ENCODE peak calls at places on chromosomes 11 and 22, in eight cellular contexts. D is neural progenitor cell, I is heart right ventricle, W is kidney epithelial cell, R is psoas muscle, T is AG09319, C is lung, H is stomach. V is an unnamed sample.

GRCh38 chr11:12159351-12160099 is 49.1 kb downstream of the MICAL2 start:
- DNase-seq in H (no peak), R (no peak), D (no peak), I (no peak), W (no peak), T (no peak), C (no peak), V (no peak)

GRCh38 chr22:24553597-24554315 is 1.2 kb downstream of the GUCD1 start:
- DNase-seq in D (peak), I (peak), H (peak), R (peak), T (no peak), C (no peak), W (no peak), V (no peak)

GRCh38 chr11:44243633-44244343 is 66.2 kb downstream of the ALX4 start:
- DNase-seq in H (no peak), C (no peak), D (peak), I (no peak), R (no peak), W (peak), T (no peak), V (no peak)

GRCh38 chr11:45457649-45458048 is 171.5 kb upstream of the SYT13 start:
- DNase-seq in C (no peak), T (peak), H (no peak), I (no peak), R (no peak), D (no peak), W (no peak), V (no peak)

GRCh38 chr22:33579448-33580093 is 340.7 kb downstream of the LARGE1 start:
- DNase-seq in W (no peak), H (peak), C (peak), D (peak), R (peak), T (peak), I (peak), V (no peak)

GRCh38 chr11:130037881-130038601 is 31.7 kb upstream of the APLP2 start:
- DNase-seq in R (no peak), C (no peak), W (no peak), H (no peak), T (no peak), I (no peak), D (peak), V (no peak)

GRCh38 chr11:44632466-44633123 is 67.1 kb downstream of the CD82 start:
- DNase-seq in I (peak), T (no peak), H (peak), D (peak), C (peak), R (no peak), W (no peak), V (no peak)

GRCh38 chr11:1728931-1729691 is 21.3 kb downstream of the IFITM10 start:
- DNase-seq in R (no peak), T (no peak), D (no peak), H (no peak), W (no peak), C (no peak), I (no peak), V (no peak)

GRCh38 chr11:75667268-75667830 is 1.5 kb downstream of the MAP6 start:
- DNase-seq in C (peak), H (peak), D (peak), W (no peak), I (peak), R (no peak), T (no peak), V (no peak)

GRCh38 chr11:117781650-117782049 is 15.4 kb downstream of the DSCAML1 start:
- DNase-seq in C (no peak), H (no peak), I (no peak), T (no peak), W (no peak), D (no peak), R (no peak), V (no peak)

GRCh38 chr11:22792497-22792896 is 37.1 kb downstream of the SVIP start:
- DNase-seq in W (peak), R (no peak), H (no peak), I (no peak), C (no peak), D (no peak), T (no peak), V (no peak)

GRCh38 chr11:112784323-112785073 is 176.7 kb upstream of the NCAM1 start:
- DNase-seq in D (peak), R (peak), W (peak), H (no peak), C (no peak), I (peak), T (peak), V (no peak)

GRCh38 chr11:16280256-16280682 is 76.1 kb downstream of the SOX6 start:
- DNase-seq in C (no peak), R (peak), T (no peak), I (peak), H (peak), W (no peak), D (no peak), V (no peak)

GRCh38 chr11:66494935-66495334 is 14.7 kb downstream of the DPP3 start:
- DNase-seq in W (no peak), T (no peak), C (no peak), D (peak), R (no peak), H (no peak), I (no peak), V (no peak)

GRCh38 chr11:2690596-2691354 is 9.0 kb downstream of the KCNQ1OT1 start:
- DNase-seq in I (no peak), H (no peak), T (no peak), C (no peak), D (no peak), W (no peak), R (peak), V (no peak)

GRCh38 chr11:91104237-91104636 is 881.4 kb upstream of the CHORDC1 start:
- DNase-seq in H (no peak), D (no peak), W (peak), C (no peak), I (no peak), T (no peak), R (no peak), V (no peak)

GRCh38 chr11:398826-399225 is 4.8 kb downstream of the PKP3 start:
- DNase-seq in T (no peak), C (no peak), I (no peak), W (no peak), H (no peak), D (no peak), R (no peak), V (no peak)

GRCh38 chr11:123719452-123719851 is 22.0 kb downstream of the ZNF202 start:
- DNase-seq in T (no peak), W (no peak), I (no peak), C (no peak), D (no peak), R (no peak), H (no peak), V (no peak)

GRCh38 chr11:12202911-12203310 is 92.5 kb downstream of the MICAL2 start:
- DNase-seq in W (no peak), D (no peak), H (no peak), I (no peak), T (no peak), C (no peak), R (no peak), V (no peak)

GRCh38 chr11:69014084-69014935 is 1.3 kb upstream of the MRGPRF start:
- DNase-seq in H (peak), R (peak), T (no peak), I (peak), W (no peak), C (no peak), D (peak), V (no peak)

GRCh38 chr11:128731041-128731663 is 37.3 kb downstream of the FLI1 start:
- DNase-seq in C (no peak), W (no peak), R (no peak), H (no peak), T (no peak), I (no peak), D (no peak), V (no peak)

GRCh38 chr11:102620858-102621561 is 4.1 kb downstream of the MMP20 start:
- DNase-seq in I (no peak), C (no peak), H (no peak), W (no peak), D (no peak), T (no peak), R (no peak), V (no peak)

GRCh38 chr11:108961095-108961494 is 296.2 kb downstream of the DDX10 start:
- DNase-seq in R (no peak), W (no peak), I (no peak), H (no peak), T (no peak), C (no peak), D (no peak), V (no peak)

GRCh38 chr11:119741369-119742262 is 12.6 kb upstream of the NECTIN1 start:
- DNase-seq in D (peak), I (peak), R (peak), C (no peak), T (no peak), W (no peak), H (peak), V (no peak)
- TF ChIP-seq CTCF in D (peak), I (peak), R (peak), C (peak), T (peak), W (peak), H (no peak), V (peak)

DNA sequence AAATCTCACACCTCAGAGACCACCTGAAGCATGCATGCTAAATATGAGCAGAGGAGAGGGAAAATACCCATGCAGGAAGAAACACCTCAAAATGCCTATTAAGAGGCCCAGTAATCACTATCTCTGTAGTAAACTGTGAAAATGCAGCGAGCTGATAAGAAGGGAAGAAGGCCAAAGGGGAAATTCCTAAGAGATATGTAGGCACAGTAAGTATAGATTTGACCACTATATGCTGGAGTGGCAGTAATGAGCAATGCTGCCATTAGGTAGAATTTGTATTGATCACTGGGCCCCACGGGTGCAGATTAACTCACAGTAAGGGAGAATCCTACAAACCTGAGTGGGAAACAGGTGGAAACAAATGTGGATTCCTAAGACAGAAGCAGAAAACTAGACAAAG is 1813.1 kb upstream of the RAG2 start:
- DNase-seq in W (no peak), T (no peak), H (no peak), C (no peak), D (no peak), I (no peak), R (no peak), V (no peak)
- TF ChIP-seq CTCF in W (peak), T (no peak), H (no peak), C (no peak), D (peak), I (no peak), R (no peak), V (peak)

DNA sequence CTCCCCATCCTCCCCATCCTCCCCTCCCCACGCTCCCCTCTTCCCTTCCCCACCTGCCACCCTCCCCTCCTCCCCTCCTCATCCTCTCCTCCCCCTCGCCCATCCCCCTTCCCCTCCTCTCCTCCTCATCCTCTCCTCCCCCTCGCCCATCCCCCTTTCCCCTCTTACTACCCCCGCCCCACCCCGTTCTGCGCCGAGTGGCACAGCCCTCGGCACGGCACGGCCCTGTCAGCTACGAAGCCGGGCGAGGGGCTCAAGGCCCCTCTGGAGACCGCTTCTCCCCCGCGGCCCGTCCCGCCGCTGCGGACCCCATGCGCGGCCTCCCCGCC is 449.9 kb downstream of the OPCML start:
- DNase-seq in W (no peak), H (no peak), T (no peak), I (peak), D (peak), C (no peak), R (peak), V (no peak)
- TF ChIP-seq CTCF in W (no peak), H (no peak), T (no peak), I (no peak), D (no peak), C (no peak), R (no peak), V (no peak)

GRCh38 chr11:17722000-17722643 is 2.8 kb downstream of the MYOD1 start:
- DNase-seq in C (no peak), T (no peak), W (no peak), I (no peak), R (peak), H (no peak), D (peak), V (no peak)
- TF ChIP-seq CTCF in C (no peak), T (peak), W (peak), I (peak), R (peak), H (no peak), D (peak), V (peak)

GRCh38 chr22:36134167-36134566 is 26.4 kb downstream of the APOL3 start:
- DNase-seq in T (no peak), W (no peak), D (no peak), I (no peak), R (no peak), H (no peak), C (no peak), V (no peak)
- TF ChIP-seq CTCF in T (no peak), W (no peak), D (no peak), I (no peak), R (no peak), H (no peak), C (no peak), V (no peak)

GRCh38 chr11:10572533-10572932 is 4.1 kb upstream of the LYVE1 start:
- DNase-seq in R (no peak), W (no peak), C (no peak), D (no peak), I (no peak), H (no peak), T (no peak), V (no peak)

GRCh38 chr11:10575999-10576398 is 7.5 kb upstream of the LYVE1 start:
- DNase-seq in T (no peak), C (no peak), R (no peak), H (no peak), D (no peak), I (no peak), W (no peak), V (no peak)

GRCh38 chr11:10573028-10573427 is 4.6 kb upstream of the LYVE1 start:
- DNase-seq in H (no peak), D (no peak), I (no peak), T (no peak), R (no peak), C (no peak), W (no peak), V (no peak)

GRCh38 chr11:10573556-10573955 is 5.1 kb upstream of the LYVE1 start:
- DNase-seq in H (no peak), T (no peak), C (no peak), R (no peak), D (no peak), I (no peak), W (no peak), V (no peak)

GRCh38 chr11:10575346-10575745 is 6.9 kb upstream of the LYVE1 start:
- DNase-seq in R (no peak), C (no peak), H (no peak), I (no peak), D (no peak), W (no peak), T (no peak), V (no peak)
- TF ChIP-seq CTCF in R (no peak), C (no peak), H (no peak), I (no peak), D (no peak), W (no peak), T (no peak), V (no peak)

GRCh38 chr11:13251961-13252360 is 25.6 kb upstream of the BMAL1 start:
- DNase-seq in W (no peak), C (no peak), T (no peak), I (no peak), D (no peak), H (no peak), R (no peak), V (no peak)

GRCh38 chr11:13249177-13249576 is 28.4 kb upstream of the BMAL1 start:
- DNase-seq in H (no peak), R (no peak), C (no peak), W (no peak), T (no peak), I (no peak), D (no peak), V (no peak)

GRCh38 chr11:13247606-13248320 is 29.8 kb upstream of the BMAL1 start:
- DNase-seq in I (no peak), R (no peak), T (no peak), C (no peak), W (no peak), H (no peak), D (no peak), V (no peak)

GRCh38 chr11:13249992-13250391 is 27.6 kb upstream of the BMAL1 start:
- DNase-seq in T (no peak), H (no peak), R (no peak), C (no peak), I (no peak), W (no peak), D (peak), V (no peak)
- TF ChIP-seq CTCF in T (peak), H (no peak), R (peak), C (no peak), I (peak), W (peak), D (peak), V (no peak)

GRCh38 chr11:8360086-8360828 is 96.6 kb upstream of the LMO1 start:
- DNase-seq in C (no peak), D (no peak), W (no peak), T (no peak), R (no peak), I (no peak), H (no peak), V (no peak)
- TF ChIP-seq CTCF in C (no peak), D (peak), W (peak), T (no peak), R (no peak), I (no peak), H (no peak), V (no peak)